ENCODE peak calls at places on chromosomes 16 and 17, in nine cellular contexts. U is stomach, C is HepG2, K is psoas muscle, D is D721Med, I is GM06990, E is MCF 10A, B is progenitor cell of endocrine pancreas, J is upper lobe of right lung. X is an unnamed sample.

GRCh38 chr17:40281663-40282062 is 6.0 kb upstream of the CDC6 start:
- DNase-seq in D (no peak), C (no peak), K (no peak), I (no peak), J (no peak), E (no peak), B (no peak), U (no peak), X (peak; percentile 30)

GRCh38 chr17:12545877-12546513 is 119.7 kb upstream of the MYOCD start:
- DNase-seq in C (peak; percentile 41), I (peak; percentile 9), K (no peak), U (no peak), D (no peak), E (peak; percentile 67), J (no peak), B (no peak), X (peak; percentile 18)

GRCh38 chr16:51442140-51442539 is 291.1 kb upstream of the SALL1 start:
- DNase-seq in I (no peak), E (no peak), J (no peak), D (no peak), C (no peak), U (no peak), K (no peak), B (no peak), X (no peak)

GRCh38 chr16:8621572-8622314 is at the start of gene METTL22:
- DNase-seq in U (peak; percentile 95), E (peak; percentile 84), C (peak; percentile 88), J (peak; percentile 96), B (peak; percentile 93), K (peak; percentile 92), D (peak; percentile 94), I (peak; percentile 94), X (peak; percentile 94)

GRCh38 chr17:82740906-82741759 is 5.7 kb downstream of the FN3K start:
- DNase-seq in E (peak; percentile 30), C (peak; percentile 93), U (no peak), D (no peak), K (no peak), I (no peak), B (no peak), J (no peak), X (no peak)

GRCh38 chr16:47925811-47926460 is 229.9 kb downstream of the ABCC12 start:
- DNase-seq in K (no peak), U (no peak), E (peak; percentile 1), J (no peak), I (no peak), C (no peak), D (no peak), B (no peak), X (no peak)

GRCh38 chr16:31700530-31701388 is 172.8 kb upstream of the ZNF267 start:
- DNase-seq in U (peak; percentile 92), J (peak; percentile 93), I (peak; percentile 84), K (peak; percentile 78), D (no peak), B (peak; percentile 82), E (peak; percentile 89), C (peak; percentile 90), X (peak; percentile 97)

GRCh38 chr17:35175638-35176415 is 18.4 kb downstream of the SLC35G3 start:
- DNase-seq in B (no peak), I (no peak), U (no peak), E (no peak), D (no peak), K (no peak), C (no peak), J (no peak), X (no peak)

GRCh38 chr16:50068550-50068949 is 2.8 kb downstream of the HEATR3 start:
- DNase-seq in C (no peak), I (no peak), U (no peak), E (no peak), K (no peak), J (no peak), B (no peak), D (no peak), X (no peak)

GRCh38 chr16:24102120-24102740 is 153.9 kb upstream of the CACNG3 start:
- DNase-seq in D (no peak), I (no peak), E (no peak), C (no peak), U (no peak), K (no peak), B (no peak), J (no peak), X (no peak)

DNA sequence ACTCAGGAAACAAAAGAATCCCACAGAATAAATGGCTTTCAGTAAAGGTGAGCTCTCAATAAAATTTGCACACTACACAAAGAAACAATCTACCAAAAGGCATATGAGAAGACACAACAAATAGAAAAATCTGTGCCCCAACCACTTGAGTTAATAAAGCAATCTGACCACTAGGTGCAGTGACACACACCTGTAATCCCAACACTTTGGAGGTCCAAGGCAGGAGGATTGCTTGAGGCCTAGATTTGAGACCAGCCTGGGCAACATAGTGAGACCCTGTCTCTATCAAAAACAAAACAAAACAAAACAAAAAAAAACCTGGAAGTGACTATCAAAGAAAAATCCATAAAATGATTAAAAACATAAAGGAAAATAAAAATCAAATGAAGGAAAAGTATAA is 9.6 kb upstream of the ABCA5 start:
- DNase-seq in B (no peak), E (no peak), I (no peak), U (no peak), J (no peak), D (no peak), C (no peak), K (no peak), X (no peak)
- TF ChIP-seq CTCF in B (no peak), E (no peak), I (no peak), U (no peak), J (no peak), D (no peak), C (no peak), K (no peak), X (no peak)

DNA sequence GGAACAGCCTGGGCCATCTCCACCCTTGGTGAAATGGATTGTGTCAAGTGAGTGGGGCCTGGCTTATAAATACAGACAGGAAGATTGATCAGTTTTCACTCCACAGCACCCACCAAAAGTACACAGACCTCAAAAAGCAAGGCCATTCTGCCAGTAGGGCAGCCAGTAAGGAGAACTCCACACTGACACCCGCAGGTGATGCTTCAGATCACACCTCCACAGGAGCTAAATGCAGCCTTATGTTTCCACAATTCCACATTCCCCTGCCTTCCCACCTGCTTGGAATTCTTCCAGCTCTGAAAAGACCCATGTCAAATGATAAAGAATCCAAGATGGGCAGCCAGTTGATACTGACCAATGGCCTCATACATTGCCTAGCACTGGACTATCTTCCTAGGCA is 191.1 kb downstream of the ZFHX3 start:
- DNase-seq in D (no peak), E (peak; percentile 49), C (peak; percentile 53), K (no peak), U (no peak), J (peak; percentile 47), I (no peak), B (no peak), X (peak; percentile 50)
- TF ChIP-seq CTCF in D (peak; percentile 15), E (peak; percentile 24), C (peak; percentile 65), K (peak; percentile 11), U (no peak), J (peak; percentile 24), I (peak; percentile 40), B (peak; percentile 50), X (peak; percentile 48)

DNA sequence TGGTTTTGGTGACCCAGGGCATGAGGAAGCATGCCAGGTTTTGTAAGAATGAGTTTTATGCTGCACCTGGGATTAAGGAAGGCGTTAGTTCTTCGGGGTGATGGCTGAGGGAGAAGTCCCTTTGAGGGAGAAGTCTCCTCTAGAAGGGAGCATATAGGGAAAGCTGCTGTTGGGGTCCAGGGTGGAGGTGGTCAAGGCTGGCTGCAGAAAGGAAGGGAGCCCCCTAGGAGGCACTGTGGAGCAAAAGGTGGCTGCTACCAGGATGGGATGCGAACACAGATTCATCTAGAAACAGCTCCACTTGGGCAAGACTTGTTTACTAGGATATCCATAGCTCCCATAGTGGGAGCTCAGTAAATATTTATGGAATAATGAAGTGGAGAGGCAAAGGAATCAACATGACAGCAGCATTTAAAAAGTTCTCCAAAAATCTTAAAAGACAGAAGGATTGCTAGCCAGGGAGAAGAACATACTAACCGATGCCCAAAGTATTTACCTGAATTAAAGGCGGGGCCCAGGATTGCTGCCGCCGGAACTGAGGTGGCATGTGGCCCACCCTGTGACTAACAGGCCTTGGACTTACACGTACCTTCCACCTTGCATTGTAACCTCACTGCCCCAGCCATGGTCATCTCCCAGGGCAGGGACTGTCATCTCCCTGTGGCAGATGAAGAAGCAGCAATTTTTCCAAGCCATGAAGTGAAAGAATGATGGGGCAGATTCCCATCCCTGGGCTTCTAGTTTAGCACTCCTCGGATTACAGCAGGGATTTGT is 7.1 kb upstream of the LPCAT2 start:
- DNase-seq in K (no peak), U (no peak), D (no peak), C (no peak), E (no peak), J (no peak), B (no peak), I (no peak), X (no peak)
- TF ChIP-seq CTCF in K (no peak), U (no peak), D (no peak), C (peak; percentile 40), E (peak; percentile 19), J (peak; percentile 28), B (peak; percentile 23), I (peak; percentile 37), X (no peak)

GRCh38 chr17:8791248-8791909 is 7.8 kb downstream of the MFSD6L start:
- DNase-seq in E (no peak), J (no peak), D (no peak), I (no peak), B (no peak), U (no peak), K (no peak), C (no peak), X (no peak)
- TF ChIP-seq CTCF in E (no peak), J (no peak), D (no peak), I (no peak), B (peak; percentile 51), U (no peak), K (no peak), C (no peak), X (no peak)

X was measured in activated CD8-positive, alpha-beta T cell treated with anti-CD3 and anti-CD28 coated beads for 36 hours.